ENCODE peak calls at places on chromosomes 4 and X, in ten cellular contexts. One of them, this sample, is unnamed.

GRCh38 chr4:15651682-15652081 is 3.5 kb downstream of the FBXL5 start:
- DNase-seq in NCI-H1092 treated with DMSO at 0.1 percent for 48 hours: no peak
- DNase-seq in NB4: peak; percentile 24
- DNase-seq in cardiac septum: no peak
- DNase-seq in spleen: no peak
- DNase-seq in left lung: no peak
- DNase-seq in GM23248: peak; percentile 9
- DNase-seq in A172: no peak
- DNase-seq in iris pigment epithelial cell: peak; percentile 8
- DNase-seq in Right ventricle myocardium superior: no peak
- DNase-seq in this sample: no peak

GRCh38 chr4:125191252-125191651 is 123.5 kb upstream of the FAT4 start:
- DNase-seq in spleen: no peak
- DNase-seq in NCI-H1092 treated with DMSO at 0.1 percent for 48 hours: no peak
- DNase-seq in left lung: no peak
- DNase-seq in cardiac septum: no peak
- DNase-seq in iris pigment epithelial cell: peak; percentile 68
- DNase-seq in NB4: no peak
- DNase-seq in GM23248: peak; percentile 87
- DNase-seq in Right ventricle myocardium superior: no peak
- DNase-seq in A172: peak; percentile 75
- DNase-seq in this sample: no peak

GRCh38 chr4:145812902-145813301 is 125.7 kb downstream of the ZNF827 start:
- DNase-seq in GM23248: no peak
- DNase-seq in Right ventricle myocardium superior: no peak
- DNase-seq in cardiac septum: no peak
- DNase-seq in NCI-H1092 treated with DMSO at 0.1 percent for 48 hours: no peak
- DNase-seq in iris pigment epithelial cell: peak; percentile 76
- DNase-seq in spleen: no peak
- DNase-seq in A172: peak; percentile 73
- DNase-seq in left lung: no peak
- DNase-seq in NB4: no peak
- DNase-seq in this sample: no peak

GRCh38 chr4:52100062-52100461 is 49.0 kb downstream of the SPATA18 start:
- DNase-seq in cardiac septum: no peak
- DNase-seq in GM23248: peak; percentile 22
- DNase-seq in A172: peak; percentile 27
- DNase-seq in NB4: no peak
- DNase-seq in spleen: no peak
- DNase-seq in Right ventricle myocardium superior: no peak
- DNase-seq in iris pigment epithelial cell: peak; percentile 42
- DNase-seq in NCI-H1092 treated with DMSO at 0.1 percent for 48 hours: no peak
- DNase-seq in left lung: no peak
- DNase-seq in this sample: no peak

GRCh38 chrX:138775501-138775900 is 64.0 kb upstream of the FGF13 start:
- DNase-seq in GM23248: peak; percentile 63
- DNase-seq in left lung: no peak
- DNase-seq in iris pigment epithelial cell: peak; percentile 41
- DNase-seq in Right ventricle myocardium superior: no peak
- DNase-seq in cardiac septum: no peak
- DNase-seq in NCI-H1092 treated with DMSO at 0.1 percent for 48 hours: peak; percentile 34
- DNase-seq in A172: peak; percentile 11
- DNase-seq in spleen: no peak
- DNase-seq in NB4: peak; percentile 23
- DNase-seq in this sample: no peak

GRCh38 chr4:168923526-168924194 is 86.4 kb downstream of the CBR4 start:
- DNase-seq in spleen: no peak
- DNase-seq in A172: peak; percentile 65
- DNase-seq in Right ventricle myocardium superior: no peak
- DNase-seq in left lung: no peak
- DNase-seq in NB4: peak; percentile 77
- DNase-seq in cardiac septum: no peak
- DNase-seq in GM23248: peak; percentile 78
- DNase-seq in iris pigment epithelial cell: peak; percentile 80
- DNase-seq in NCI-H1092 treated with DMSO at 0.1 percent for 48 hours: peak; percentile 81
- DNase-seq in this sample: peak; percentile 66

GRCh38 chrX:54633641-54634040 is 103.6 kb downstream of the GNL3L start:
- DNase-seq in Right ventricle myocardium superior: no peak
- DNase-seq in NCI-H1092 treated with DMSO at 0.1 percent for 48 hours: no peak
- DNase-seq in spleen: no peak
- DNase-seq in iris pigment epithelial cell: peak; percentile 72
- DNase-seq in GM23248: no peak
- DNase-seq in left lung: no peak
- DNase-seq in NB4: no peak
- DNase-seq in cardiac septum: no peak
- DNase-seq in A172: no peak
- DNase-seq in this sample: no peak

GRCh38 chrX:39967348-39967747 is 130.4 kb downstream of the BCOR start:
- DNase-seq in NCI-H1092 treated with DMSO at 0.1 percent for 48 hours: no peak
- DNase-seq in NB4: peak; percentile 26
- DNase-seq in GM23248: peak; percentile 38
- DNase-seq in A172: no peak
- DNase-seq in Right ventricle myocardium superior: no peak
- DNase-seq in left lung: no peak
- DNase-seq in iris pigment epithelial cell: no peak
- DNase-seq in spleen: no peak
- DNase-seq in cardiac septum: no peak
- DNase-seq in this sample: no peak

GRCh38 chr4:40056722-40057539 is at the start of gene N4BP2:
- DNase-seq in A172: peak; percentile 57
- DNase-seq in GM23248: peak; percentile 94
- DNase-seq in NB4: peak; percentile 94
- DNase-seq in cardiac septum: peak; percentile 90
- DNase-seq in spleen: peak; percentile 96
- DNase-seq in left lung: peak; percentile 98
- DNase-seq in NCI-H1092 treated with DMSO at 0.1 percent for 48 hours: peak; percentile 90
- DNase-seq in Right ventricle myocardium superior: peak; percentile 92
- DNase-seq in iris pigment epithelial cell: peak; percentile 84
- DNase-seq in this sample: peak; percentile 66

GRCh38 chr4:185312699-185313098 is 83.0 kb downstream of the LRP2BP start:
- DNase-seq in left lung: no peak
- DNase-seq in Right ventricle myocardium superior: no peak
- DNase-seq in cardiac septum: no peak
- DNase-seq in NCI-H1092 treated with DMSO at 0.1 percent for 48 hours: no peak
- DNase-seq in A172: no peak
- DNase-seq in NB4: no peak
- DNase-seq in GM23248: no peak
- DNase-seq in spleen: no peak
- DNase-seq in iris pigment epithelial cell: peak; percentile 63
- DNase-seq in this sample: no peak

GRCh38 chr4:147683172-147683571 is 791 bp downstream of the PRMT9 start:
- DNase-seq in cardiac septum: no peak
- DNase-seq in Right ventricle myocardium superior: no peak
- DNase-seq in iris pigment epithelial cell: peak; percentile 44
- DNase-seq in NCI-H1092 treated with DMSO at 0.1 percent for 48 hours: peak; percentile 27
- DNase-seq in spleen: no peak
- DNase-seq in NB4: peak; percentile 33
- DNase-seq in GM23248: peak; percentile 73
- DNase-seq in left lung: no peak
- DNase-seq in A172: peak; percentile 2
- DNase-seq in this sample: no peak

GRCh38 chr4:156774422-156774821 is 197.2 kb downstream of the PDGFC start:
- DNase-seq in left lung: peak; percentile 37
- DNase-seq in A172: no peak
- DNase-seq in cardiac septum: no peak
- DNase-seq in spleen: no peak
- DNase-seq in NCI-H1092 treated with DMSO at 0.1 percent for 48 hours: no peak
- DNase-seq in iris pigment epithelial cell: peak; percentile 98
- DNase-seq in NB4: no peak
- DNase-seq in GM23248: peak; percentile 96
- DNase-seq in Right ventricle myocardium superior: peak; percentile 38
- DNase-seq in this sample: no peak

GRCh38 chrX:154712781-154713391 is 38.0 kb downstream of the GAB3 start:
- DNase-seq in NB4: peak; percentile 16
- DNase-seq in Right ventricle myocardium superior: no peak
- DNase-seq in A172: peak; percentile 93
- DNase-seq in GM23248: peak; percentile 80
- DNase-seq in spleen: no peak
- DNase-seq in iris pigment epithelial cell: peak; percentile 78
- DNase-seq in NCI-H1092 treated with DMSO at 0.1 percent for 48 hours: no peak
- DNase-seq in left lung: no peak
- DNase-seq in cardiac septum: no peak
- DNase-seq in this sample: no peak

GRCh38 chr4:168574581-168575295 is 77.9 kb downstream of the PALLD start:
- DNase-seq in cardiac septum: no peak
- DNase-seq in iris pigment epithelial cell: peak; percentile 69
- DNase-seq in GM23248: peak; percentile 72
- DNase-seq in left lung: no peak
- DNase-seq in spleen: no peak
- DNase-seq in A172: peak; percentile 72
- DNase-seq in NB4: no peak
- DNase-seq in Right ventricle myocardium superior: no peak
- DNase-seq in NCI-H1092 treated with DMSO at 0.1 percent for 48 hours: no peak
- DNase-seq in this sample: no peak

GRCh38 chr4:1579834-1580686 is 104.1 kb downstream of the FAM53A start:
- DNase-seq in left lung: peak; percentile 97
- DNase-seq in iris pigment epithelial cell: peak; percentile 94
- DNase-seq in cardiac septum: peak; percentile 83
- DNase-seq in A172: peak; percentile 72
- DNase-seq in Right ventricle myocardium superior: peak; percentile 95
- DNase-seq in GM23248: peak; percentile 95
- DNase-seq in NB4: peak; percentile 96
- DNase-seq in NCI-H1092 treated with DMSO at 0.1 percent for 48 hours: no peak
- DNase-seq in spleen: peak; percentile 98
- DNase-seq in this sample: no peak

GRCh38 chr4:5460106-5460801 is 248.1 kb downstream of the EVC2 start:
- DNase-seq in spleen: peak; percentile 77
- DNase-seq in A172: peak; percentile 3
- DNase-seq in Right ventricle myocardium superior: no peak
- DNase-seq in NCI-H1092 treated with DMSO at 0.1 percent for 48 hours: peak; percentile 8
- DNase-seq in NB4: peak; percentile 53
- DNase-seq in cardiac septum: peak; percentile 56
- DNase-seq in GM23248: peak; percentile 47
- DNase-seq in iris pigment epithelial cell: peak; percentile 38
- DNase-seq in left lung: no peak
- DNase-seq in this sample: no peak

This sample was measured in NCI-H526 treated with DMSO at 0.1 percent for 48 hours.